ENCODE peak calls at places on chromosomes 2 and 18, in six cellular contexts. M, D, V, J, T and N are unnamed samples.

GRCh38 chr18:22183647-22184161 is 14.3 kb downstream of the GATA6 start:
- DNase-seq in M (no peak), D (no peak), V (no peak), J (no peak), T (no peak), N (peak)

GRCh38 chr2:96546797-96547196 is 10.2 kb downstream of the ARID5A start:
- DNase-seq in M (no peak), D (no peak), V (no peak), J (no peak), T (no peak), N (no peak)

GRCh38 chr2:26423750-26424149 is 22.0 kb downstream of the DRC1 start:
- DNase-seq in M (no peak), D (no peak), V (no peak), J (no peak), T (no peak), N (no peak)

GRCh38 chr2:37192551-37192950 is 3.7 kb upstream of the CEBPZOS start:
- DNase-seq in M (no peak), D (no peak), V (no peak), J (no peak), T (no peak), N (no peak)

GRCh38 chr18:9132628-9133027 is 4.0 kb upstream of the ANKRD12 start:
- DNase-seq in M (no peak), D (no peak), V (no peak), J (no peak), T (no peak), N (no peak)

GRCh38 chr18:46497129-46497528 is 159.9 kb downstream of the LOXHD1 start:
- DNase-seq in M (peak), D (peak), V (peak), J (peak), T (peak), N (peak)

GRCh38 chr2:15127251-15127650 is 433.9 kb downstream of the NBAS start:
- DNase-seq in M (no peak), D (no peak), V (no peak), J (no peak), T (no peak), N (no peak)

GRCh38 chr18:3703732-3704176 is 253.8 kb downstream of the TGIF1 start:
- DNase-seq in M (no peak), D (peak), V (peak), J (peak), T (peak), N (peak)

GRCh38 chr2:101080214-101081068 is 70.7 kb downstream of the TBC1D8 start:
- DNase-seq in M (no peak), D (no peak), V (no peak), J (no peak), T (no peak), N (no peak)

GRCh38 chr2:69067026-69067630 is 54.1 kb downstream of the ANTXR1 start:
- DNase-seq in M (no peak), D (no peak), V (no peak), J (no peak), T (no peak), N (no peak)